ENCODE peak calls at places on chromosomes 4 and X, in five cellular contexts. I, M, D, E and G are unnamed samples.

GRCh38 chrX:49192722-49193328 is 6.7 kb upstream of the PRICKLE3 start:
- DNase-seq in M (no peak), D (no peak), I (no peak), E (no peak), G (peak; percentile 49)

GRCh38 chr4:721261-722171 is 15.9 kb downstream of the PCGF3 start:
- DNase-seq in E (no peak), D (no peak), I (no peak), M (no peak), G (no peak)

GRCh38 chr4:169492436-169493163 is 119.8 kb downstream of the NEK1 start:
- DNase-seq in I (peak; percentile 13), D (peak; percentile 42), M (peak; percentile 68), E (peak; percentile 39), G (peak; percentile 27)

GRCh38 chr4:38983756-38984647 is 48.2 kb downstream of the TMEM156 start:
- DNase-seq in I (no peak), M (no peak), D (no peak), E (peak; percentile 62), G (no peak)

GRCh38 chrX:103254171-103254824 is 657 bp downstream of the TCEAL8 start:
- DNase-seq in E (peak; percentile 5), D (peak; percentile 37), M (peak; percentile 73), I (peak; percentile 3), G (peak; percentile 82)

GRCh38 chrX:2928583-2929434 is at the start of gene ARSD:
- DNase-seq in M (peak; percentile 81), D (no peak), E (peak; percentile 74), I (no peak), G (peak; percentile 87)

GRCh38 chrX:121160987-121161386 is 113.6 kb downstream of the GLUD2 start:
- DNase-seq in E (no peak), I (peak; percentile 31), M (no peak), D (peak; percentile 12), G (no peak)

GRCh38 chr4:6225469-6225868 is 25.1 kb upstream of the JAKMIP1 start:
- DNase-seq in I (no peak), M (peak; percentile 85), E (no peak), D (peak; percentile 15), G (peak; percentile 73)

GRCh38 chr4:156217236-156217635 is 263.6 kb upstream of the CTSO start:
- DNase-seq in I (no peak), M (no peak), E (no peak), D (no peak), G (no peak)

DNA sequence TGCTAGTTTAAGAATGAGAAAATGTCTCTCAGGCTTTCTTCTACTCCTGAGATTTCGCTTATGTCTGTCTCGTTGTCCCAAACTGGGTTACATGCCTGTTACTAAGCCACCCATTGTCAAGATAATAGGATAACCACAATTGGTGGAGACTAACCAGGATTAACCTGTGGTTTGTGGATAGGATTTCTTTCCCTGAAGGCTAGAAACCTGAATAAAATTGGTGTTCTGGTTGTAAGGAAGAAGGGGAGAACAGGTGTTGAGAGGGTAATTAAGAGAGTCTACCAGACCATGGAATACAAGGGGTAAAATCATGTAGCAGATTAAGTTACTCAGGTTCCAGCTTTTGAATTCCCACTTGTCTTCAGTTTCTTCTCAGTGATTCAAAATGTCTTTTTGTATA is 225.4 kb downstream of the CPE start:
- DNase-seq in I (no peak), D (no peak), M (no peak), E (no peak), G (no peak)
- TF ChIP-seq ATF2 in I (no peak), D (no peak), M (no peak), E (no peak), G (no peak)

GRCh38 chr4:5028480-5028879 is 9.2 kb upstream of the CYTL1 start:
- DNase-seq in E (no peak), D (no peak), I (no peak), M (no peak), G (no peak)

GRCh38 chr4:5030927-5031326 is 11.7 kb upstream of the CYTL1 start:
- DNase-seq in I (no peak), E (no peak), D (no peak), M (no peak), G (no peak)

GRCh38 chr4:5030152-5030668 is 11.0 kb upstream of the CYTL1 start:
- DNase-seq in D (no peak), I (no peak), M (no peak), E (no peak), G (no peak)

GRCh38 chr4:5027366-5027765 is 8.1 kb upstream of the CYTL1 start:
- DNase-seq in M (no peak), E (no peak), I (no peak), D (no peak), G (no peak)

DNA sequence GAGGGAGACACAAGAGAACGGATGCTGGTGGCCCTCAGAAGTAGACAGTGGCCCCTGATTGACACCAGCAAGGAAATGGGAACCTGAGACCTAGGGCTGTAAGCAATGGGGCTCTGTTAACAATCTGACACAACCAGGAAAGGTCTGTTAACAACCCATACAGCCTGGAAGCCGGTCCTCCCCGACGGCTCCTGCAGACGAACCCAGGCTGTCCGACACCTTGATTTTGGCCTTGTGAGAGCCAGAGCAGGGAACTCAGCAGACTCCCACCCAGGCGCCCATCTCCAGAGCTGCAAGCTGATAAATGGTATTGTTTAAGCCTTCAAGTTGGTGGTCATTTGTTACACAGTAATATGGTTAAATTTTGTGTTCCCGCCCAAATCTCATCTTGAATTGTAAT is 10.2 kb upstream of the CYTL1 start:
- DNase-seq in E (no peak), D (no peak), M (no peak), I (no peak), G (no peak)
- TF ChIP-seq USF2 in E (no peak), D (no peak), M (no peak), I (no peak), G (no peak)

GRCh38 chrX:137405449-137406140 is 160.3 kb upstream of the ZIC3 start:
- DNase-seq in M (no peak), I (no peak), D (no peak), E (no peak), G (no peak)

DNA sequence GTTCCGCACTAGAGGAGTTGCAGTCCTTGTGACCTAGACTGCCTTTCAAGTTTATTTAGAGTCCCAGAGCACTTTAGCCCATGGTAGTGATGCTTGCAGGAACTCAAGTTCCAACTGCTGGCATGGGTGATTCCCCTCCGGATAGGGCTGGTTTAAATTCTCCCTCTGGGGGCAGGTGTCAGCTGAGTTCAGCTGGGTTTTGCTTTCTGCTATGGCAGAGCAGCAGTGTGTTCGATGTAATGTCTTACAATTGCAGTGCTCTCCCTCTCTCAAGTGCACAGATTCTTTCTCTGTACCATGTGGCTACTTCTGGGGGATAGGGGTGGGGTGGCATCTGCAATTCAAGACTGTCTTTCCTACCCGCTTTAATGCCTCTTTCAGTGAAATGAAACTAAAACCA is 164.8 kb upstream of the ZIC3 start:
- DNase-seq in I (no peak), M (no peak), D (no peak), E (no peak), G (no peak)
- TF ChIP-seq ATF2 in I (no peak), M (no peak), D (no peak), E (no peak), G (no peak)

DNA sequence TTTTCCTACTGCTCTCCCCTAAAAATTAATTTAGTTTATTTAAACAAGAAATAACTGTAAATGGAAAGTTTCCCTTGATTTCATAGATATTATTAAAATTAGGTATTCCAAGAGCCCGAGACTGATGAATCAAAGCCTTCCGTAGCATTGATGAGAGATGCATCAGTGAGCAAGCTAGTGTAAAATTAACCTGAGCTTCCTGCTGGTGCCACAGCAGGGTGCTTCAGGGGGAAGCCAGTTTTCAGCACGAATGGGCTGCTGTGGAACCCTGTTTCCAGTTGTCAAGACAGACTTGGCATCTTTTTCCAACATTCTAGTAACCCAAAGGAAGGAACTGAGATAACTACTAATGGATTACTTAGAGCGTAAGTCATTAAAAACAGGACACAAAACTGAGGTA is 221.7 kb downstream of the RBMX2 start:
- DNase-seq in D (no peak), M (no peak), E (no peak), I (no peak), G (no peak)
- TF ChIP-seq USF2 in D (no peak), M (no peak), E (no peak), I (no peak), G (no peak)

DNA sequence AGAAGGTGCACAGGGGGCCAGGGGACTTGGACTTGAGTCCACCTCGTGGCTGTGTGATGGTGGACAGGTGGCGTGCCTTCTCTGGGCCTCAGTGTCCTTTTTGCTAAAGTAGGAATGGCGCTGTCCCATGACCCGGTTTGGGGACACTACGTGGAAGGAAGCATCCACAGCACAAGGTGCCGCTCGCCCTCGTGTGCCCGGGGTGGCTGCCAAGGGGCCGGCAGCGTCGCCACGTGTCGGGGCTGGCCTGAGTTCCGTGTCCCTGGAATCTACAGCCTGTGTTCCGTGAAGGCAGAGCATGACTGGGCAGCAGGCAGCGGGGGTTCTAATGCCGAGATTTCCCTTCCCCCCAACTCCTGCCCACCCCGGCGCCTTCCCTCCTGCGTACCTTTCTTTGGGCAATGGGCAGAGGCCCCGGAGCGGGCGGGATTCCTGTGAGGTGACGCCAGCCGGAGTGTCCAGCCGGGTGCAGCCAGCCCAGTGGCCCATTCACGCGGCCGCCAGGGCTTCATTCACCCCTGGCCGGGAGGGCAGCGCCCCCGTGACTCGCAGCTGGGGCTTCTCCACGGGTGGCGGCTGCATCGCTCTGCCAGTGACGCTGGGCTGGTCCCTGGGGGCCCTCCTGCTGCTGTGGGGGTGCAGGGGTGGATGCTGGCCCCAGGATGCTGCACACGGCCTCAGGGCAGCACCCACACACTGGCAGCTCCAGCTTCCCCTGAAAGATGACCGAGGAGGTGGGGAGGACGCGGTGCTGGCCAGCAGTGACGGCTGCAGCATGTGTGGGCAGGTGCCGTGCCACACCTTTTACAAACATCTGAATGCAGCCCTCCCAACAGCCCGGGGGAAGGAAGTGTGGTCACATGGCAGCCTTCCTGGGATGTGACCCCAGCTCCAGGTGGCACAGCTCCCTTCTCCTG is 21.2 kb downstream of the DOK7 start:
- DNase-seq in E (peak; percentile 12), D (no peak), M (no peak), I (no peak), G (no peak)
- TF ChIP-seq ATF2 in E (no peak), D (no peak), M (no peak), I (no peak), G (no peak)

GRCh38 chr4:113764720-113765264 is 3.3 kb upstream of the CAMK2D start:
- DNase-seq in D (no peak), E (peak; percentile 47), M (no peak), I (no peak), G (no peak)
- TF ChIP-seq USF2 in D (no peak), E (no peak), M (no peak), I (no peak), G (no peak)

GRCh38 chr4:123867910-123868587 is 471.5 kb downstream of the SPRY1 start:
- DNase-seq in M (no peak), I (no peak), E (peak; percentile 25), D (no peak), G (no peak)

GRCh38 chr4:123871351-123871750 is 474.8 kb downstream of the SPRY1 start:
- DNase-seq in D (no peak), I (no peak), E (no peak), M (no peak), G (no peak)

GRCh38 chr4:123869517-123870282 is 473.1 kb downstream of the SPRY1 start:
- DNase-seq in I (no peak), E (no peak), D (no peak), M (no peak), G (no peak)

GRCh38 chr4:123866796-123867195 is 470.2 kb downstream of the SPRY1 start:
- DNase-seq in E (peak; percentile 16), M (no peak), I (no peak), D (no peak), G (no peak)

GRCh38 chr4:123870283-123870876 is 473.8 kb downstream of the SPRY1 start:
- DNase-seq in D (no peak), I (no peak), E (peak; percentile 45), M (no peak), G (no peak)
- TF ChIP-seq ATF2 in D (no peak), I (no peak), E (no peak), M (no peak), G (no peak)